ENCODE peak calls at places on chromosomes 12 and 14, in nine cellular contexts. S is endothelial cell of umbilical vein, L is suprapubic skin, A is prostate gland, D is transverse colon, H is spleen, G is HCT116, M is HL-60, P is stomach. U is an unnamed sample.

GRCh38 chr14:33734387-33734786 is 216.5 kb downstream of the EGLN3 start:
- DNase-seq in S (peak; percentile 90), L (no peak), A (no peak), D (no peak), H (no peak), G (no peak), M (no peak), P (no peak), U (no peak)

GRCh38 chr12:76644950-76645349 is 85.4 kb upstream of the OSBPL8 start:
- DNase-seq in S (no peak), L (no peak), A (no peak), D (no peak), H (no peak), G (no peak), M (no peak), P (no peak), U (no peak)

GRCh38 chr12:19129486-19130223 is at the start of gene PLEKHA5:
- DNase-seq in S (peak; percentile 31), L (peak; percentile 86), A (peak; percentile 57), D (peak; percentile 75), H (peak; percentile 83), G (peak; percentile 23), M (no peak), P (peak; percentile 79), U (peak; percentile 94)

GRCh38 chr14:50173891-50174290 is 57.5 kb downstream of the SOS2 start:
- DNase-seq in S (no peak), L (no peak), A (no peak), D (no peak), H (no peak), G (no peak), M (no peak), P (no peak), U (no peak)

GRCh38 chr12:66587912-66588311 is 91.0 kb downstream of the GRIP1 start:
- DNase-seq in S (no peak), L (no peak), A (no peak), D (no peak), H (no peak), G (no peak), M (no peak), P (no peak), U (no peak)

GRCh38 chr14:97276573-97276972 is 479.4 kb downstream of the VRK1 start:
- DNase-seq in S (no peak), L (no peak), A (no peak), D (no peak), H (no peak), G (no peak), M (no peak), P (no peak), U (no peak)

GRCh38 chr12:53325539-53326061 is 4.2 kb upstream of the AAAS start:
- DNase-seq in S (peak; percentile 20), L (no peak), A (no peak), D (peak; percentile 35), H (peak; percentile 86), G (no peak), M (no peak), P (peak; percentile 32), U (peak; percentile 90)

GRCh38 chr12:30795410-30795659 is 40.6 kb upstream of the CAPRIN2 start:
- DNase-seq in S (no peak), L (no peak), A (no peak), D (no peak), H (no peak), G (no peak), M (no peak), P (no peak), U (peak; percentile 30)

DNA sequence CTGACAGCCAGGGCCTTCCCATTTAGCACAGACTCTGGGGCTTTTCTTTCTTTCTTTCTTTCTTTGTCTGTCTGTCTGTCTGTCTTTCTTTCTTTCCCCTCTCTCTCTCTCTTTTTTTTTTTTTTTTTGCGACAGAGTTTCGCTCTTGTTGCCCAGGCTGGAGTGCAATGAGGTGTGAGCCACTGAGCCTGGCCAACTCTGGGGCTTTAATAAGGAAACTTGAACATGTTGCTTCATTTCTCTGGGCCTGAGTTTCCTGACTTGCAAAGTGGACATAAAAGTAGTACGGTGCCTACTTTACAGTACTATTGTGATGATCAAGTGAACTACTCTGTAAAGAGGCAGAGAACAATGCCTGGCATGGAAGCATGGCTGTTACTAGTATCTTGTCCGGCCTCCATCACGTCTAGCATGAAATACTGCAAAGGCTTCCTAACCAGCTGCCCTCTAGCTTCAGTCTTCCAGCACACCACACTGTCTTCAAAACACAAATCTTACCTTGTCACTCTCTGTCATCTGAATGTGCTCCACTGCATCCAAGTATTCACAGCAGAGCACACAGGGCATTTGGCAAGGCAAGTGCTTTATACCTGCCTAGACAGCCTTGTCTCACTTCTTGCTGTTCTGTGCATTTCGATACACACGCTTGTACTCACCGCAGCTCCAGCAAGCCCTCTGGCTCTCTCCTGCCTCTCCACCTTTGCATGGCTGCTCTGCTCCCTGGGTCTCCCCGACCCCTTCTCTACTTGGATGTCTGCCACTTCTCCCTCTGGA is 96.7 kb downstream of the IRF2BPL start:
- DNase-seq in S (no peak), L (no peak), A (no peak), D (no peak), H (no peak), G (no peak), M (no peak), P (no peak), U (no peak)
- TF ChIP-seq POLR2AphosphoS5 in S (no peak), L (no peak), A (no peak), D (no peak), H (no peak), G (no peak), M (no peak), P (no peak), U (no peak)

GRCh38 chr14:90522585-90523191 is 125.9 kb downstream of the CALM1 start:
- DNase-seq in S (no peak), L (no peak), A (peak; percentile 75), D (peak; percentile 49), H (peak; percentile 54), G (no peak), M (no peak), P (peak; percentile 67), U (peak; percentile 93)

GRCh38 chr14:90523544-90523943 is 126.7 kb downstream of the CALM1 start:
- DNase-seq in S (no peak), L (no peak), A (no peak), D (no peak), H (no peak), G (no peak), M (no peak), P (no peak), U (no peak)

GRCh38 chr14:90521930-90522483 is 125.2 kb downstream of the CALM1 start:
- DNase-seq in S (no peak), L (no peak), A (no peak), D (no peak), H (peak; percentile 37), G (no peak), M (no peak), P (no peak), U (no peak)

GRCh38 chr14:90521121-90521929 is 124.5 kb downstream of the CALM1 start:
- DNase-seq in S (no peak), L (no peak), A (no peak), D (no peak), H (no peak), G (no peak), M (no peak), P (peak; percentile 55), U (no peak)

GRCh38 chr14:90523961-90524875 is 127.4 kb downstream of the CALM1 start:
- DNase-seq in S (no peak), L (no peak), A (no peak), D (no peak), H (no peak), G (no peak), M (no peak), P (no peak), U (no peak)
- TF ChIP-seq CTCF in S (no peak), L (no peak), A (no peak), D (no peak), H (no peak), G (no peak), M (no peak), P (no peak), U (no peak)

GRCh38 chr14:104351849-104352492 is 213.6 kb downstream of the KIF26A start:
- DNase-seq in S (no peak), L (no peak), A (no peak), D (peak; percentile 1), H (no peak), G (no peak), M (no peak), P (no peak), U (no peak)

GRCh38 chr14:104353921-104354701 is 215.7 kb downstream of the KIF26A start:
- DNase-seq in S (peak; percentile 69), L (peak; percentile 77), A (no peak), D (peak; percentile 1), H (peak; percentile 88), G (no peak), M (no peak), P (peak; percentile 24), U (no peak)

GRCh38 chr14:104352493-104353220 is 214.3 kb downstream of the KIF26A start:
- DNase-seq in S (no peak), L (peak; percentile 29), A (no peak), D (no peak), H (no peak), G (no peak), M (no peak), P (peak; percentile 14), U (no peak)

GRCh38 chr14:104355101-104355691 is 216.8 kb downstream of the KIF26A start:
- DNase-seq in S (no peak), L (peak; percentile 74), A (no peak), D (no peak), H (peak; percentile 77), G (no peak), M (no peak), P (no peak), U (no peak)

DNA sequence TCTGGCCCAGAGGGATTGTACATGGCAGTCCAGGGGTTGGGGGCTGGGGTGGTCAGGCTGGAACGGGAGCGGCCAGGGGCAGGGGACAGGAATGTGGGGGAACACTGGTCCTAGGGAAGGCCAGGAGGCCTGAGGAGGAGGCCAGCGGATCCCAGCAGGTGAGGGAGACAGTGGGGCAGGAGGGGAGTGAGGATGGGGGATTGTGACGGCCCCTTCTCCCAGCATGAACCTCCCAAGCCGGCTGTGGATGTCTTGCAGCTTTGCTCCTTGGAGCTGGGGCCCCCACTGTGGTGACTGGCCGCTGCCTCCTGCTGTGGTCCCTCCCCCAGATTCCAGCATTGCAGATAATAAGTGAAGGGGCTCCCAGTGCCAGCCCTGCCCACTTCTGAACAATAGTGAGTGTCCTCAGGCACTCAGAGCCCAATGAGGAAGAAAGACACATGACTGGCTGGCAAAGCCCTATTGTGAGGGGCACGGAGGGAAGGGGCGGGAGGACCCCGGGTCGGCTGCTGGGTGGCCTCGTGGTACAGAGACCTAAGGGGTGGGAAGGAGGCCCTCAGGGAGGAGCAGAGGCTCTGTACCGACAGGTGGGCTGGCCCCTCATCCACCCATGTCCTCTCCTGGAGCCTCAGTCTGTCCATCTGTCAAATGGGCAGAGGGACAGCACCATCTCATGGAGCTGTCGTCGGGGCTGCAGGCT is 215.0 kb downstream of the KIF26A start:
- DNase-seq in S (no peak), L (peak; percentile 62), A (no peak), D (peak; percentile 5), H (no peak), G (no peak), M (no peak), P (peak; percentile 16), U (no peak)
- TF ChIP-seq POLR2AphosphoS5 in S (no peak), L (no peak), A (no peak), D (no peak), H (no peak), G (no peak), M (no peak), P (no peak), U (no peak)

DNA sequence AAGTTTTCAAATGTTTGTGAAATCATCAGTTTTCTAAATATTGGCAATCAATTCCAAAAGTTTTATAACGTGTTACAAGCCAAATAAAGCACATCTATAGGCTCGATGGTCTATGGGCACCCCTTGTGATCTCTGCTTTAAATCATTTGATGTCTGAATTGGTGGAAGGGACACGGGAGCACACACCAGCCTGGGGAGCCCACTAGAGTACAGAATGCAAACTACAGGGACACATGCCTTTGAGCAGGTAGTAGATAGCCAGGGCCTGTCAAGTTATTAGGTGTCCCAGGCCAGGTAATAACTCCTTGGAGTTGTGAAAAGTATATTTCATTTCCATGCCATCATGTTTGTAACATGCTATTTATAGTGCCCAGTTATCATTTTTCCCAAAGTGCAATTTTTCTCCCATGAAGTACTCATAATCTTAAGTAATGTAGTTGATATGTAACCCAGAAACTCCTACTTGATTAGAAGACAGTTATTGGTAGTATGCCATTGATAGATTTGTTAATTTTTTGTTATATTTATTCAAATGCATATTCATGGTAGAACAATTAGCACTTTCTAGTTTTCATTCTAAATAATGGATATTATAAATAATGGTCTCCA is 97.0 kb upstream of the FGD4 start:
- DNase-seq in S (peak; percentile 56), L (no peak), A (no peak), D (peak; percentile 17), H (no peak), G (peak; percentile 45), M (peak; percentile 36), P (no peak), U (peak; percentile 55)
- TF ChIP-seq CTCF in S (peak; percentile 61), L (no peak), A (no peak), D (peak; percentile 26), H (peak; percentile 58), G (peak; percentile 76), M (peak; percentile 45), P (no peak), U (peak; percentile 65)

U was measured in SK-N-SH.